ENCODE peak calls at places on chromosomes 4 and X, in eight cellular contexts. O is upper lobe of left lung, T is K562, G is HepG2, I is HCT116, N is GM23338, A is Panc1, B is GM12878. D is an unnamed sample.
A peak's percentile ranks its signal among the peaks of the same experiment; 100 is the strongest.

GRCh38 chrX:9318213-9318612 is 146.6 kb upstream of the TBL1X start:
- ATAC-seq in T (peak; percentile 52), G (no peak), A (no peak), N (no peak), O (no peak), I (no peak), B (peak; percentile 73), D (no peak)

GRCh38 chr4:177728361-177729152 is 286.3 kb upstream of the AGA start:
- ATAC-seq in G (peak; percentile 59), I (peak; percentile 94), A (no peak), B (no peak), N (no peak), T (peak; percentile 68), O (no peak), D (no peak)

GRCh38 chr4:98568896-98569663 is 89.3 kb downstream of the TSPAN5 start:
- ATAC-seq in G (no peak), I (no peak), A (no peak), N (no peak), B (no peak), O (no peak), T (no peak), D (no peak)

GRCh38 chr4:6538111-6538510 is 36.9 kb upstream of the MAN2B2 start:
- ATAC-seq in N (no peak), B (no peak), G (no peak), O (no peak), T (no peak), I (no peak), A (no peak), D (no peak)

GRCh38 chr4:101334963-101335572 is 12.3 kb downstream of the PPP3CA start:
- ATAC-seq in B (peak; percentile 85), G (no peak), I (no peak), N (no peak), T (no peak), A (no peak), O (no peak), D (no peak)

GRCh38 chr4:121380448-121381147 is at the start of gene QRFPR:
- ATAC-seq in G (peak; percentile 33), T (peak; percentile 57), B (no peak), N (peak; percentile 91), I (no peak), A (peak; percentile 60), O (peak; percentile 44), D (no peak)

GRCh38 chr4:40193018-40193571 is 3.7 kb upstream of the RHOH start:
- ATAC-seq in N (peak; percentile 9), I (no peak), G (peak; percentile 76), B (peak; percentile 40), O (no peak), A (no peak), T (peak; percentile 45), D (no peak)

GRCh38 chr4:158484173-158484885 is 37.4 kb upstream of the RXFP1 start:
- ATAC-seq in B (no peak), T (no peak), I (no peak), A (no peak), N (no peak), O (no peak), G (no peak), D (no peak)

GRCh38 chr4:16206848-16207247 is 19.4 kb downstream of the TAPT1 start:
- ATAC-seq in O (peak; percentile 28), I (no peak), A (no peak), B (no peak), G (no peak), T (no peak), N (peak; percentile 45), D (no peak)

GRCh38 chr4:40897557-40898203 is 147.9 kb downstream of the NSUN7 start:
- ATAC-seq in T (peak; percentile 96), A (peak; percentile 80), G (peak; percentile 92), O (peak; percentile 79), B (peak; percentile 95), N (peak; percentile 95), I (peak; percentile 85), D (peak; percentile 58)

GRCh38 chr4:113635739-113636437 is 125.7 kb downstream of the CAMK2D start:
- ATAC-seq in A (peak; percentile 15), B (peak; percentile 3), O (no peak), G (no peak), N (no peak), I (peak; percentile 16), T (no peak), D (no peak)

GRCh38 chr4:118076958-118077766 is 42.9 kb downstream of the NDST3 start:
- ATAC-seq in O (peak; percentile 19), G (peak; percentile 91), B (peak; percentile 92), A (no peak), I (peak; percentile 97), N (peak; percentile 97), T (no peak), D (no peak)

GRCh38 chr4:108053281-108053701 is 63.6 kb downstream of the HADH start:
- ATAC-seq in A (no peak), T (no peak), O (no peak), N (no peak), G (peak; percentile 45), I (no peak), B (peak; percentile 93), D (no peak)

GRCh38 chr4:88646528-88647280 is 50.9 kb downstream of the NAP1L5 start:
- ATAC-seq in B (no peak), I (no peak), G (no peak), A (no peak), N (peak; percentile 98), O (no peak), T (no peak), D (no peak)

GRCh38 chrX:1451251-1451675 is 1.4 kb downstream of the ASMTL start:
- ATAC-seq in T (no peak), G (no peak), B (no peak), N (no peak), I (no peak), A (no peak), O (no peak), D (no peak)

GRCh38 chrX:1453951-1454785 is 1.5 kb upstream of the ASMTL start:
- ATAC-seq in O (peak; percentile 65), T (peak; percentile 74), B (peak; percentile 70), N (peak; percentile 67), I (peak; percentile 41), A (peak; percentile 67), G (peak; percentile 78), D (peak; percentile 52)

GRCh38 chrX:1452497-1453389 is at the start of gene ASMTL:
- ATAC-seq in B (peak; percentile 85), N (peak; percentile 70), T (peak; percentile 94), O (peak; percentile 96), A (peak; percentile 92), I (peak; percentile 87), G (peak; percentile 81), D (peak; percentile 92)

GRCh38 chrX:1451676-1452496 is 823 bp downstream of the ASMTL start:
- ATAC-seq in O (no peak), A (no peak), G (peak; percentile 1), N (no peak), T (no peak), I (no peak), B (no peak), D (no peak)

DNA sequence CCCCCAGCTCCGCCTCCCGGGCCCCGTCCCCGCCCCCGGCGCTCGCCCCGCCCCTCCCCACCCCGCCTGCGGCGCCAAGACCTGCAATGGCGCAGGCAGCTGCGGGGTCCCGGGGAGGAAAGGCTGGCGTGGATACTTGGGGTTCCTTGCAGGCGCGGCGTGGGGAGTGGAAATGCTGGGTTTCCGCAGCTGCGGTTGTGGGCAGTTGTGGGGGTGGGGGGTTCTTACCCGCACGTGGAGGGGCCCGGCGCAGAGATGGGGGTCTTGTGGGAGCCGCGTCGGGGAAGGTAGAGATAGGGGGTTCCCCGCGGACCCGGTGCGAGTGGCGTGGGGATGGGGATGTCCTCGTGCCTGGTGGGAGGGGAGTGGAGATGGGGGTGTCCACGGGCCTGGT is 678 bp upstream of the ASMTL start:
- ATAC-seq in T (peak; percentile 72), I (peak; percentile 11), O (peak; percentile 39), A (peak; percentile 63), N (peak; percentile 26), G (peak; percentile 59), B (peak; percentile 62), D (peak; percentile 39)
- TF ChIP-seq POLR2AphosphoS5 in T (no peak), I (no peak), O (peak; percentile 16), A (no peak), N (peak; percentile 55), G (peak; percentile 53), B (no peak), D (no peak)

DNA sequence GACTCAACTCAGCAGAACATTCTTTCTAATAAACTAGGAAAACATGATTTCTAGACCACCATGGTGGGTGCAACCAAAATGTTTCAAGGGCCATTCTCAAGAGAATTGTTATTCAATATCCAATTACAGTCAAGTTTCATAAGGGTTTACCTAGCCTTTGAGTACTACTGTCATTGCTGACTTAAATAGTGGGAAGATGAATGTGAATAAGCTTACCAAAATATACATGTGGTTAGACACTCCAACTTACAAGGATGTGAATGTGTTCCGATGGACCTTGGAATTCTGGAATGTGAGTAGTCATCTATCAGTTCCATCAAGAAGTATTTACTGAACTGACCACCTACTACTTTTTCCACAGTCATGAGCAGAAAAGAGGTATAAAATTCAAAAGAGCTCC is 16.9 kb downstream of the SH3RF1 start:
- ATAC-seq in B (no peak), A (no peak), G (no peak), O (no peak), T (no peak), I (peak; percentile 5), N (no peak), D (no peak)
- H3K4me3 ChIP-seq in B (no peak overlapping the region), A (no peak overlapping the region), G (no peak overlapping the region), O (no peak overlapping the region), T (no peak overlapping the region), I (no peak overlapping the region), N (no peak overlapping the region), D (no peak overlapping the region)

DNA sequence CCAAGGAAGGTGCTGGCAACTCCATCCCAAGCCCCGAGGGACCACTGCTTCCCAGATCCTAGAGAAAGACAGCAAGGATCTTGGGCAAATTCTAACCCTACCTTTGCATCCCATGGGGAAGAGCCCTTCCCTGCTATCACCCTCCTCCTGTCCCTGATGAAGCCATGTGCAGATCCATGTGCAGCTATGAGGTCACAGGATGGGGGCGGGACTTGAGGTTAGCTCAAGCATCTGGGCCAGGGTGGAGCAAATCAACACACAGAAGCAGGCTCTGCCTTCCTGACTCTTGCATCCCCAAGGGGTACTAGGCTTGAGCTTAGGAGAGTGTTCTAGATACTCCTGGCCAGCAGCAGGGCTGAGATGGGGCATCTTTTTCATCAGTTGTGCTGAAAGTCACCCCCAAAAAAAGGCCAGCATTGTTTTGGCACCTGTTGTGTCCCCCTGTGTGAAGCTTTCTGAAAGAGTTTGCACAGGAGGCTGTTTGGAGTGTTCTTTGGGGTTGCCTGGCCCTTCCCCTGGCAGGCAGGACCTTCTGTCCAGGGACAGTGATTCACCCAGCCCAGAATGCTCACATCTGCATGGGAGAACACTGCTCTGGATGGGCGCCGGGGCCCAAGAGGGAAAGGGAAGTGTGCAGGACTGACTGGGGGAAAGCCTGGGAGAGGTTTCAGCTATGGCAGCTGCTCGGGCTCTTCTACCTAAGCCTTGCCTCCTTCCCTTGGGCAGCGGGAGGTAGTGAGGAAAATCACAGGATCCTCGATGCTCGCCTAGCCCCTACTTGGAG is 50.8 kb downstream of the PRPS1 start:
- ATAC-seq in B (peak; percentile 16), N (no peak), T (peak; percentile 26), I (peak; percentile 31), O (peak; percentile 46), G (no peak), A (no peak), D (peak; percentile 34)
- TF ChIP-seq POLR2AphosphoS5 in B (no peak), N (no peak), T (no peak), I (no peak), O (peak; percentile 69), G (no peak), A (no peak), D (no peak)

DNA sequence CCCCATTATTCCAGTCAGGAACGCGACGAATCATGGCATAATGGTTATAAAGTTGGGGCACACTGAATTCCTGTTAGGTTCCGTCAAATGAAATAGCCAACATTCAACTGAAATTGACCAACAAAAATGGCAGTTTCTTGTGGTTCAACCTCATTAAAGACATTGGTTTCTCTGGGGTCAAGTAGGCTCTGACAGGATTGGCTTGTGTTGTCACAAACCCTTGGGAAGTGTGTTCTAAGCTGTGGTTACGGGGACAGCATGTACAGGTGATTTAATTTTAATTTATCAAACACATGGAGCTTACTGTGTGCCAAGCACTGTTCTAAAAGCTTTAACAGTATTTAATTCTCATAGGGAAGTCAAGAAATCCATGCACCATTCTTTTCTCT is 751 bp downstream of the XK start:
- ATAC-seq in A (no peak), G (no peak), N (no peak), I (no peak), B (no peak), O (no peak), T (no peak), D (no peak)
- H3K4me3 ChIP-seq in A (peak overlapping the region; percentile 37), G (no peak overlapping the region), N (peak overlapping the region; percentile 47), I (peak overlapping the region; percentile 38), B (no peak overlapping the region), O (peak overlapping the region; percentile 55), T (peak overlapping the region; percentile 54), D (peak overlapping the region; percentile 52)

D was measured in gastroesophageal sphincter.